ENCODE peak calls at places on chromosomes 4 and X, in five cellular contexts. S, I, Z, Y and D are unnamed samples.

GRCh38 chrX:48854898-48855297 is 19.5 kb upstream of the PCSK1N start:
- DNase-seq in S (no peak), I (peak), Z (no peak), Y (no peak), D (peak)

GRCh38 chrX:140572724-140573123 is 67.9 kb upstream of the SOX3 start:
- DNase-seq in S (no peak), I (no peak), Z (no peak), Y (no peak), D (peak)

GRCh38 chrX:155221351-155221750 is 5.1 kb downstream of the VBP1 start:
- DNase-seq in S (no peak), I (no peak), Z (no peak), Y (no peak), D (no peak)

GRCh38 chrX:15820106-15821073 is 30.1 kb downstream of the ZRSR2 start:
- DNase-seq in S (no peak), I (no peak), Z (no peak), Y (no peak), D (no peak)

GRCh38 chr4:142160509-142160908 is 524.1 kb downstream of the IL15 start:
- DNase-seq in S (no peak), I (no peak), Z (no peak), Y (no peak), D (no peak)

GRCh38 chr4:142265536-142265935 is 580.6 kb downstream of the INPP4B start:
- DNase-seq in S (peak), I (peak), Z (no peak), Y (no peak), D (no peak)

GRCh38 chrX:110026099-110026844 is 23.4 kb downstream of the TMEM164 start:
- DNase-seq in S (no peak), I (no peak), Z (no peak), Y (no peak), D (no peak)

GRCh38 chr4:56909083-56909981 is 1.6 kb downstream of the REST start:
- DNase-seq in S (peak), I (no peak), Z (peak), Y (peak), D (peak)

GRCh38 chr4:180081072-180081471 is 2162.1 kb upstream of the TENM3 start:
- DNase-seq in S (no peak), I (no peak), Z (no peak), Y (no peak), D (no peak)

GRCh38 chrX:97290199-97290598 is 406.5 kb downstream of the RPA4 start:
- DNase-seq in S (no peak), I (no peak), Z (no peak), Y (no peak), D (no peak)

GRCh38 chrX:15301924-15302323 is 13.5 kb downstream of the ASB11 start:
- DNase-seq in S (peak), I (no peak), Z (no peak), Y (peak), D (peak)

GRCh38 chr4:8045909-8046308 is 106.2 kb upstream of the AFAP1 start:
- DNase-seq in S (no peak), I (no peak), Z (no peak), Y (no peak), D (no peak)

GRCh38 chr4:166252487-166253402 is 379.7 kb downstream of the TLL1 start:
- DNase-seq in S (no peak), I (peak), Z (no peak), Y (no peak), D (no peak)

GRCh38 chr4:34972189-34972588 is 1272.1 kb downstream of the ARAP2 start:
- DNase-seq in S (no peak), I (no peak), Z (no peak), Y (no peak), D (no peak)

GRCh38 chr4:59689149-59689548 is 1511.0 kb upstream of the ADGRL3 start:
- DNase-seq in S (no peak), I (no peak), Z (no peak), Y (no peak), D (no peak)

GRCh38 chrX:11352296-11352741 is 59.1 kb downstream of the AMELX start:
- DNase-seq in S (no peak), I (no peak), Z (no peak), Y (no peak), D (no peak)

GRCh38 chrX:151396042-151396826 is 772 bp upstream of the VMA21 start:
- DNase-seq in S (peak), I (no peak), Z (no peak), Y (no peak), D (peak)

GRCh38 chr4:4417886-4418285 is 31.0 kb downstream of the NSG1 start:
- DNase-seq in S (no peak), I (no peak), Z (no peak), Y (no peak), D (peak)

GRCh38 chr4:16573181-16573580 is 325.3 kb downstream of the LDB2 start:
- DNase-seq in S (no peak), I (no peak), Z (no peak), Y (no peak), D (no peak)

GRCh38 chr4:151204925-151205524 is 71.9 kb upstream of the PRSS48 start:
- DNase-seq in S (no peak), I (no peak), Z (no peak), Y (no peak), D (no peak)

GRCh38 chr4:53055274-53055673 is 193.2 kb downstream of the RASL11B start:
- DNase-seq in S (no peak), I (no peak), Z (no peak), Y (no peak), D (peak)

GRCh38 chr4:183716302-183716701 is 57.2 kb downstream of the TRAPPC11 start:
- DNase-seq in S (no peak), I (no peak), Z (no peak), Y (no peak), D (no peak)

GRCh38 chr4:102527695-102528094 is 26.5 kb downstream of the NFKB1 start:
- DNase-seq in S (no peak), I (no peak), Z (no peak), Y (no peak), D (no peak)

GRCh38 chrX:46770817-46771163 is 11.9 kb upstream of the SLC9A7 start:
- DNase-seq in S (no peak), I (no peak), Z (no peak), Y (no peak), D (no peak)

GRCh38 chrX:46811101-46811500 is 25.7 kb upstream of the RP2 start:
- DNase-seq in S (no peak), I (no peak), Z (no peak), Y (no peak), D (no peak)

GRCh38 chrX:3384330-3384729 is 37.9 kb upstream of the MXRA5 start:
- DNase-seq in S (no peak), I (no peak), Z (no peak), Y (no peak), D (no peak)

GRCh38 chr4:101419324-101420135 is 72.2 kb upstream of the PPP3CA start:
- DNase-seq in S (no peak), I (no peak), Z (no peak), Y (no peak), D (peak)

GRCh38 chr4:1365271-1366178 is 18.5 kb downstream of the UVSSA start:
- DNase-seq in S (no peak), I (no peak), Z (no peak), Y (peak), D (no peak)

GRCh38 chr4:164924670-164925238 is 47.8 kb downstream of the APELA start:
- DNase-seq in S (no peak), I (no peak), Z (no peak), Y (no peak), D (no peak)

GRCh38 chr4:152258804-152259708 is 276.8 kb downstream of the FBXW7 start:
- DNase-seq in S (no peak), I (peak), Z (no peak), Y (no peak), D (no peak)

GRCh38 chr4:94507708-94508107 is 56.0 kb downstream of the PDLIM5 start:
- DNase-seq in S (peak), I (peak), Z (no peak), Y (peak), D (no peak)

GRCh38 chr4:156931267-156931666 is 40.3 kb downstream of the PDGFC start:
- DNase-seq in S (no peak), I (peak), Z (no peak), Y (no peak), D (no peak)

GRCh38 chr4:156934259-156934635 is 37.4 kb downstream of the PDGFC start:
- DNase-seq in S (no peak), I (no peak), Z (no peak), Y (no peak), D (no peak)

GRCh38 chr4:156929706-156930105 is 41.9 kb downstream of the PDGFC start:
- DNase-seq in S (no peak), I (no peak), Z (no peak), Y (no peak), D (no peak)

GRCh38 chr4:156939151-156939550 is 32.4 kb downstream of the PDGFC start:
- DNase-seq in S (no peak), I (no peak), Z (no peak), Y (no peak), D (no peak)

DNA sequence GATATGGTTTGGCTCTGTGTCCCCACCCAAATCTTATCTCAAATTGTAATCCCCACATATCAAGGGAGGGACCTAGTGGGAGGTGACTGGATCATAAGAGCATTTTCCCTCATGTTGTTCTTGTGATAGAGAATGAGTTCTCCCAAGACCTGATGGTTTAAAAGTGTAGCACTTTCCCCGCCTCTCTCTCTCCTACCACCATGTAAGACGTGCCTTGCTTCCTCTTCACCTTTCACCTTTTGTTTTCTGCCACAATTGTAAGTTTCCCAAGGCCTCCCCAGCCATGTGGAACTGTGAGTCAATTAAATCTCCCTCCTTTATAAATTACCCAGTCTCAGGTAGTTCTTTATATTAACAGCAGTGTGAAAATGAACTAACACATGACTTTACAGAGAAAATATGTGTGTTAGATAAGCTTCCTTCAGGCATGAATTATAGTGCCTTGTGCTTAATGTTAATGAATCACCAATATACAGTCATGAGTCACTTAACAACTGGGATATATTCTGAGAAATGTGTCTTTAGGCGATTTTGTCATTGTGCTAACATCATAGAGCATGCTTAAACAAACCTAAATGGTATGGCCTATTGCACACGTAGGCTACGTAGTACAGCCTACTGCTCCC is 37.9 kb downstream of the PDGFC start:
- DNase-seq in S (no peak), I (peak), Z (no peak), Y (no peak), D (no peak)
- H3K27ac ChIP-seq in S (no peak), I (no peak), Z (no peak), Y (no peak), D (no peak)

GRCh38 chr4:41505161-41505653 is 32.8 kb upstream of the LIMCH1 start:
- DNase-seq in S (peak), I (no peak), Z (no peak), Y (peak), D (no peak)
- H3K27ac ChIP-seq in S (peak), I (no peak), Z (no peak), Y (no peak), D (no peak)

GRCh38 chrX:153647461-153648357 is 706 bp downstream of the DUSP9 start:
- DNase-seq in S (peak), I (no peak), Z (no peak), Y (peak), D (no peak)

GRCh38 chrX:153646620-153647373 is at the start of gene DUSP9:
- DNase-seq in S (peak), I (no peak), Z (no peak), Y (peak), D (no peak)

GRCh38 chrX:153644356-153645125 is 2.5 kb upstream of the DUSP9 start:
- DNase-seq in S (peak), I (no peak), Z (no peak), Y (peak), D (no peak)

GRCh38 chrX:153645151-153645550 is 1.9 kb upstream of the DUSP9 start:
- DNase-seq in S (peak), I (no peak), Z (no peak), Y (peak), D (no peak)

GRCh38 chrX:153645921-153646481 is 1.0 kb upstream of the DUSP9 start:
- DNase-seq in S (peak), I (no peak), Z (no peak), Y (no peak), D (no peak)
- H3K27ac ChIP-seq in S (no peak), I (no peak), Z (no peak), Y (no peak), D (no peak)

GRCh38 chrX:12948495-12948894 is 26.4 kb upstream of the TMSB4X start:
- DNase-seq in S (no peak), I (no peak), Z (no peak), Y (no peak), D (no peak)

GRCh38 chrX:12947545-12948235 is 27.2 kb upstream of the TMSB4X start:
- DNase-seq in S (no peak), I (no peak), Z (no peak), Y (no peak), D (no peak)

GRCh38 chrX:12950851-12951589 is 23.9 kb upstream of the TMSB4X start:
- DNase-seq in S (no peak), I (no peak), Z (peak), Y (peak), D (peak)

GRCh38 chrX:12949927-12950656 is 24.8 kb upstream of the TMSB4X start:
- DNase-seq in S (peak), I (no peak), Z (peak), Y (peak), D (peak)

GRCh38 chrX:12949205-12949926 is 25.5 kb upstream of the TMSB4X start:
- DNase-seq in S (no peak), I (no peak), Z (no peak), Y (no peak), D (no peak)
- H3K27ac ChIP-seq in S (peak), I (no peak), Z (peak), Y (no peak), D (peak)

GRCh38 chr4:89803036-89803435 is 33.9 kb downstream of the SNCA start:
- DNase-seq in S (no peak), I (no peak), Z (no peak), Y (no peak), D (no peak)

GRCh38 chr4:89800012-89800516 is 36.9 kb downstream of the SNCA start:
- DNase-seq in S (no peak), I (no peak), Z (no peak), Y (no peak), D (no peak)

GRCh38 chr4:89797117-89797516 is 39.8 kb downstream of the SNCA start:
- DNase-seq in S (no peak), I (no peak), Z (no peak), Y (no peak), D (no peak)

GRCh38 chr4:89800527-89801103 is 36.3 kb downstream of the SNCA start:
- DNase-seq in S (no peak), I (no peak), Z (no peak), Y (no peak), D (no peak)

DNA sequence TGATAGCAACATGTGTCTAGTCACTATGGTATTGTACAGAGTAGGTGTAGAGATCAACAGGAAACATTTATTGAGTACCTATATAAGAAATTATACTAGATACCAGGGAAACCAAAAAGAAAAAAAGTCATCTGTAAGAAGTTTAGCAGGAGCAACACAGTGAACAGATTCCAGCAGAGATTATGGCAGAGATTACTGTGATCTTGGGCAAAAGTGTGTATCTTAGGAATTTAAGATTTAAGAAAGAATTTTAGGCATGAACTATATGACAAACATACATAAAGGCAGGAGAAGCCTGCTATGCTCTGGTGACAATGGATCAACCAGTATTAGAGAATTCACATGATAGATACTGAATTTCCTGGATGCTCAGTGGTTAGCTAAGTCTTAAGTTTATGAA is 37.9 kb downstream of the SNCA start:
- DNase-seq in S (no peak), I (no peak), Z (no peak), Y (no peak), D (no peak)
- H3K27ac ChIP-seq in S (no peak), I (no peak), Z (no peak), Y (no peak), D (no peak)

GRCh38 chr4:158170691-158171455 is 2.0 kb downstream of the GASK1B start:
- DNase-seq in S (peak), I (no peak), Z (no peak), Y (peak), D (no peak)
- H3K27ac ChIP-seq in S (peak), I (no peak), Z (no peak), Y (peak), D (no peak)

GRCh38 chr4:6281436-6282144 is 11.9 kb downstream of the WFS1 start:
- DNase-seq in S (peak), I (no peak), Z (no peak), Y (peak), D (no peak)
- H3K27ac ChIP-seq in S (peak), I (no peak), Z (no peak), Y (peak), D (no peak)

GRCh38 chrX:131617182-131617581 is 73.3 kb downstream of the OR13H1 start:
- DNase-seq in S (no peak), I (no peak), Z (no peak), Y (no peak), D (no peak)
- H3K27ac ChIP-seq in S (no peak), I (no peak), Z (no peak), Y (no peak), D (no peak)